ENCODE peak calls at places on chromosomes 12 and 14, in five cellular contexts. One of them, this sample, is unnamed.

GRCh38 chr14:59274991-59275391 is 86.5 kb downstream of the DAAM1 start:
- DNase-seq in right lobe of liver: no peak
- DNase-seq in psoas muscle: no peak
- DNase-seq in A549: no peak
- DNase-seq in fibroblast of lung: peak; percentile 57
- DNase-seq in this sample: peak; percentile 68

GRCh38 chr14:96039633-96040311 is 610 bp downstream of the C14orf132 start:
- DNase-seq in right lobe of liver: peak; percentile 51
- DNase-seq in psoas muscle: no peak
- DNase-seq in A549: peak; percentile 18
- DNase-seq in fibroblast of lung: peak; percentile 27
- DNase-seq in this sample: peak; percentile 15

GRCh38 chr12:112176321-112177010 is 51.1 kb downstream of the TRAFD1 start:
- DNase-seq in right lobe of liver: no peak
- DNase-seq in psoas muscle: peak; percentile 21
- DNase-seq in A549: no peak
- DNase-seq in fibroblast of lung: no peak
- DNase-seq in this sample: no peak

GRCh38 chr14:20551606-20552005 is 9.2 kb downstream of the RNASE9 start:
- DNase-seq in right lobe of liver: no peak
- DNase-seq in psoas muscle: no peak
- DNase-seq in A549: no peak
- DNase-seq in fibroblast of lung: no peak
- DNase-seq in this sample: no peak

GRCh38 chr12:89162704-89163261 is 189.5 kb downstream of the DUSP6 start:
- DNase-seq in right lobe of liver: peak; percentile 61
- DNase-seq in psoas muscle: peak; percentile 64
- DNase-seq in A549: peak; percentile 91
- DNase-seq in fibroblast of lung: peak; percentile 98
- DNase-seq in this sample: peak; percentile 52

GRCh38 chr12:2625267-2625666 is 169.5 kb upstream of the FKBP4 start:
- DNase-seq in right lobe of liver: no peak
- DNase-seq in psoas muscle: peak; percentile 38
- DNase-seq in A549: no peak
- DNase-seq in fibroblast of lung: no peak
- DNase-seq in this sample: no peak

GRCh38 chr14:44649056-44649455 is 142.0 kb upstream of the FSCB start:
- DNase-seq in right lobe of liver: no peak
- DNase-seq in psoas muscle: no peak
- DNase-seq in A549: no peak
- DNase-seq in fibroblast of lung: no peak
- DNase-seq in this sample: no peak

GRCh38 chr12:123897221-123897620 is 75.4 kb downstream of the CCDC92 start:
- DNase-seq in right lobe of liver: no peak
- DNase-seq in psoas muscle: no peak
- DNase-seq in A549: peak; percentile 23
- DNase-seq in fibroblast of lung: peak; percentile 82
- DNase-seq in this sample: no peak

GRCh38 chr14:21382886-21383847 is 652 bp downstream of the SUPT16H start:
- DNase-seq in right lobe of liver: no peak
- DNase-seq in psoas muscle: peak; percentile 70
- DNase-seq in A549: peak; percentile 58
- DNase-seq in fibroblast of lung: peak; percentile 64
- DNase-seq in this sample: peak; percentile 24

GRCh38 chr12:125096894-125097293 is 31.7 kb downstream of the AACS start:
- DNase-seq in right lobe of liver: no peak
- DNase-seq in psoas muscle: no peak
- DNase-seq in A549: no peak
- DNase-seq in fibroblast of lung: no peak
- DNase-seq in this sample: no peak

GRCh38 chr12:132365226-132365625 is 35.8 kb upstream of the GALNT9 start:
- DNase-seq in right lobe of liver: no peak
- DNase-seq in psoas muscle: no peak
- DNase-seq in A549: no peak
- DNase-seq in fibroblast of lung: no peak
- DNase-seq in this sample: no peak

GRCh38 chr14:103819503-103820307 is 27.7 kb downstream of the PPP1R13B start:
- DNase-seq in right lobe of liver: no peak
- DNase-seq in psoas muscle: no peak
- DNase-seq in A549: no peak
- DNase-seq in fibroblast of lung: peak; percentile 15
- DNase-seq in this sample: no peak

GRCh38 chr14:29236848-29237247 is 470.3 kb downstream of the FOXG1 start:
- DNase-seq in right lobe of liver: no peak
- DNase-seq in psoas muscle: no peak
- DNase-seq in A549: peak; percentile 20
- DNase-seq in fibroblast of lung: peak; percentile 89
- DNase-seq in this sample: no peak

GRCh38 chr14:29243355-29243754 is 476.8 kb downstream of the FOXG1 start:
- DNase-seq in right lobe of liver: no peak
- DNase-seq in psoas muscle: no peak
- DNase-seq in A549: no peak
- DNase-seq in fibroblast of lung: peak; percentile 82
- DNase-seq in this sample: no peak

GRCh38 chr14:29240046-29240445 is 473.5 kb downstream of the FOXG1 start:
- DNase-seq in right lobe of liver: no peak
- DNase-seq in psoas muscle: no peak
- DNase-seq in A549: peak; percentile 11
- DNase-seq in fibroblast of lung: peak; percentile 93
- DNase-seq in this sample: no peak

DNA sequence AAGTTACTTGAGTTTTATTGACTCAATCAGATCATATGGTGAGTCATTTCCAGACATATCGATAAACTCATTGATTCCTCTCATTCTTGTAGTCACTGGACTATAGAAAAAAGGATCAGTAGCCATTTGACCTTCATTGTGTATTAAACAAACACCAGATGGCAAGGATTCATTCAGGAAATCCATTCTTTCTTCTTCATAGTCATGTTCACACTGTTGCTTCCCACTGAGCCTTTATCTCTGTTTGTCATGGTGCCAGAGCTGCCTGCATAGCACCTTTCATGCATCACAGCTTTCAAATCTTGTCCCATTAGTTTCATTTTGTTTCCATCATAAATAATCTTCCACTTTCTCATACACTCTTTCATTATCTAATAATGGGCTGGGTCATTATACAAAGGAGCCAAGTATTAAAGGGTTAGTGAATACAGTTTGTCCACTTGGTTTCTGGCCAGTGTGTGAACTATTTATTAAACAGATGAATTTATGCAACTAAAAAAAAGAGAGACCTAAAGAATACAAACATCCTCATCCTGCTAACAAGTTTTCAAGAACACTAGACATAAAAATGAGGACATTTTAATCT is 476.3 kb downstream of the FOXG1 start:
- DNase-seq in right lobe of liver: no peak
- DNase-seq in psoas muscle: no peak
- DNase-seq in A549: no peak
- DNase-seq in fibroblast of lung: peak; percentile 76
- DNase-seq in this sample: no peak
- H3K4me1 ChIP-seq in right lobe of liver: no peaks in the 10 kb centered on the region
- H3K4me1 ChIP-seq in psoas muscle: no peaks in the 10 kb centered on the region
- H3K4me1 ChIP-seq in A549: no peaks in the 10 kb centered on the region
- H3K4me1 ChIP-seq in fibroblast of lung: peaks cover 7% of the 10 kb centered on the region
- H3K4me1 ChIP-seq in this sample: no peaks in the 10 kb centered on the region

GRCh38 chr12:77615331-77615730 is 215.4 kb upstream of the NAV3 start:
- DNase-seq in right lobe of liver: no peak
- DNase-seq in psoas muscle: no peak
- DNase-seq in A549: peak; percentile 3
- DNase-seq in fibroblast of lung: no peak
- DNase-seq in this sample: no peak
- TF ChIP-seq CTCF in right lobe of liver: no peak
- TF ChIP-seq CTCF in psoas muscle: no peak
- TF ChIP-seq CTCF in A549: no peak
- TF ChIP-seq CTCF in fibroblast of lung: peak; percentile 38
- TF ChIP-seq CTCF in this sample: no peak

DNA sequence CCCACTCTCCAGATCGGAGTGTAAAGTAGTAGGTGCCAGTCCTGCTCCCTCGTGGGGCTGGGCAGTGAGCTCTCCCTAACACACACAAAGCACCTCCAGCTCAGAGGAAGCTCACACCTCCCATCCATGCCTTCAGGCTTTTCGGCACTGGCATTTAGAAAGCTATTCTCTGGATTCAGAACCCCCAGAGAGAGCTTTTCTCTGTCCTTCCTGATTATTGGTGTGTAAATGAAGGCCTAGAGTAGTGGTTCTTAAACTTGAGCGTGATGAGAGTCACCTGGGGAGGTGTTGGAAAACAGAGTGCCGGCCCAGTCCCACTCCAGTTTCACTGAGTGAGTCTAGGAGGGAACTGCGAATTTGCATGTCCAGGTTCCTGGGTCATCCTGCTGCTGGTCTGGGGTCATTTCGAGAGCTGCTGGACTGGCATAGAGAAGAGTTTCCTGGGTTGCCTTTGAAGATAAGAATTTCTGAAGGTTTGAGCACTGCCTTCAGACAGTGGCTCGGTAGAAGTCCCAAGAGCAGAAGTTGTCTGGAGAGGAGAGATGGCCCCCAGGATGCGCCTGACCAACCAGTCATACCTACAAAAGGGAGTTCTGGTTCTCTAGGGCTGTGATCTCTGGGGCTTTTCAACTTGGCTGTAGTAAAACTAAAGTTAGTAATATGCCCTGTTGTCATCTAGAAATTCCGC is 15.1 kb downstream of the CD9 start:
- DNase-seq in right lobe of liver: no peak
- DNase-seq in psoas muscle: no peak
- DNase-seq in A549: no peak
- DNase-seq in fibroblast of lung: no peak
- DNase-seq in this sample: no peak
- H3K4me1 ChIP-seq in right lobe of liver: no peaks in the 10 kb centered on the region
- H3K4me1 ChIP-seq in psoas muscle: peaks cover 3% of the 10 kb centered on the region
- H3K4me1 ChIP-seq in A549: peaks cover 49% of the 10 kb centered on the region
- H3K4me1 ChIP-seq in fibroblast of lung: peaks cover 18% of the 10 kb centered on the region
- H3K4me1 ChIP-seq in this sample: peaks cover 22% of the 10 kb centered on the region

GRCh38 chr12:13066459-13066858 is 22.3 kb downstream of the FAM234B start:
- DNase-seq in right lobe of liver: no peak
- DNase-seq in psoas muscle: no peak
- DNase-seq in A549: no peak
- DNase-seq in fibroblast of lung: no peak
- DNase-seq in this sample: no peak
- TF ChIP-seq CTCF in right lobe of liver: no peak
- TF ChIP-seq CTCF in psoas muscle: no peak
- TF ChIP-seq CTCF in A549: no peak
- TF ChIP-seq CTCF in fibroblast of lung: no peak
- TF ChIP-seq CTCF in this sample: no peak

GRCh38 chr12:118055865-118056773 is 4.9 kb downstream of the WSB2 start:
- DNase-seq in right lobe of liver: peak; percentile 80
- DNase-seq in psoas muscle: no peak
- DNase-seq in A549: peak; percentile 68
- DNase-seq in fibroblast of lung: no peak
- DNase-seq in this sample: no peak

GRCh38 chr12:118055144-118055557 is 5.8 kb downstream of the WSB2 start:
- DNase-seq in right lobe of liver: peak; percentile 65
- DNase-seq in psoas muscle: peak; percentile 69
- DNase-seq in A549: peak; percentile 82
- DNase-seq in fibroblast of lung: no peak
- DNase-seq in this sample: no peak

GRCh38 chr12:118053071-118053985 is 7.7 kb downstream of the WSB2 start:
- DNase-seq in right lobe of liver: no peak
- DNase-seq in psoas muscle: no peak
- DNase-seq in A549: no peak
- DNase-seq in fibroblast of lung: no peak
- DNase-seq in this sample: no peak

GRCh38 chr12:118050972-118051910 is 9.7 kb downstream of the WSB2 start:
- DNase-seq in right lobe of liver: no peak
- DNase-seq in psoas muscle: peak; percentile 19
- DNase-seq in A549: no peak
- DNase-seq in fibroblast of lung: no peak
- DNase-seq in this sample: no peak

GRCh38 chr12:118052324-118053070 is 8.5 kb downstream of the WSB2 start:
- DNase-seq in right lobe of liver: peak; percentile 93
- DNase-seq in psoas muscle: peak; percentile 87
- DNase-seq in A549: peak; percentile 96
- DNase-seq in fibroblast of lung: peak; percentile 98
- DNase-seq in this sample: peak; percentile 87
- H3K4me1 ChIP-seq in right lobe of liver: peaks cover 56% of the 10 kb centered on the region
- H3K4me1 ChIP-seq in psoas muscle: peaks cover 53% of the 10 kb centered on the region
- H3K4me1 ChIP-seq in A549: peaks cover 63% of the 10 kb centered on the region
- H3K4me1 ChIP-seq in fibroblast of lung: peaks cover 18% of the 10 kb centered on the region
- H3K4me1 ChIP-seq in this sample: peaks cover 56% of the 10 kb centered on the region

DNA sequence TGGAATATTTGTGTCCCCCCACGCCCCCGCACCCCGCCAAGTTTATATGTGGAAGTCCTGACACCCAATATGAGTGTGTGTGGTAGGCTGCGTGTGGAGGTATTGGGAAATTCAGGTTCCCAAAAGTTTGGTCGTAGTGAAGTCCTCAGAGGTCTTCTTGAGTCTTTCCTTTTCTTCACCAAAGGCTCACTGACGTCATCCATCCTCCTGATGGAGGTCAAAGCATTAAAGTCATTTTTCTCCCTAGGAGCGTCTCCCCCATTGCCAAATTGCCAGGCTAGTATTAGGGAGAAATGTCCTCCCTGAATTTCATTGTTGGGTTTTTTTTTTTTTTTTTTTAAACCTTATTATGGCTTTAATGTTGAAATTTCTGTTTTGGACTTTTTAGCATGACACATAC is 113.7 kb downstream of the RGS6 start:
- DNase-seq in right lobe of liver: no peak
- DNase-seq in psoas muscle: no peak
- DNase-seq in A549: no peak
- DNase-seq in fibroblast of lung: no peak
- DNase-seq in this sample: no peak
- TF ChIP-seq CTCF in right lobe of liver: no peak
- TF ChIP-seq CTCF in psoas muscle: no peak
- TF ChIP-seq CTCF in A549: no peak
- TF ChIP-seq CTCF in fibroblast of lung: no peak
- TF ChIP-seq CTCF in this sample: no peak

This sample was measured in heart left ventricle.